ENCODE peak calls at places on chromosomes 12 and 14, in nine cellular contexts. W is IMR-90, O is fibroblast of the aortic adventitia, B is heart right ventricle, U is GM13977, N is fibroblast of pulmonary artery, G is fibroblast of mammary gland, X is nephron progenitor cell, K is neural crest cell. D is an unnamed sample.

GRCh38 chr12:46145881-46146280 is 123.0 kb downstream of the SLC38A1 start:
- DNase-seq in K (no peak), U (no peak), B (no peak), X (no peak), G (no peak), O (no peak), N (no peak), W (no peak), D (no peak)

GRCh38 chr12:100427078-100427477 is 46.6 kb upstream of the NR1H4 start:
- DNase-seq in W (peak), X (no peak), G (peak), K (no peak), B (no peak), U (no peak), O (peak), N (peak), D (peak)

GRCh38 chr14:32473476-32473875 is 144.4 kb downstream of the AKAP6 start:
- DNase-seq in W (no peak), G (peak), N (no peak), B (peak), U (no peak), K (no peak), O (peak), X (no peak), D (peak)

GRCh38 chr12:122749569-122750332 is 2.9 kb upstream of the DENR start:
- DNase-seq in U (no peak), B (no peak), W (no peak), X (no peak), G (peak), N (no peak), K (no peak), O (no peak), D (no peak)

GRCh38 chr12:69671597-69671996 is 27.5 kb downstream of the BEST3 start:
- DNase-seq in W (no peak), O (no peak), B (no peak), G (no peak), U (no peak), X (no peak), N (no peak), K (no peak), D (no peak)

GRCh38 chr14:55586411-55586810 is 6.4 kb downstream of the KTN1 start:
- DNase-seq in O (no peak), B (no peak), U (no peak), N (no peak), X (no peak), G (no peak), W (peak), K (no peak), D (no peak)

GRCh38 chr12:66589095-66589494 is 89.8 kb downstream of the GRIP1 start:
- DNase-seq in U (no peak), N (no peak), O (no peak), K (no peak), G (no peak), X (no peak), B (no peak), W (no peak), D (no peak)

GRCh38 chr14:104706733-104707628 is 17.0 kb upstream of the ADSS1 start:
- DNase-seq in W (no peak), X (no peak), K (no peak), N (no peak), B (no peak), U (no peak), G (no peak), O (no peak), D (no peak)

GRCh38 chr12:116366456-116366776 is 88.9 kb upstream of the MED13L start:
- DNase-seq in U (no peak), N (no peak), X (no peak), B (no peak), G (no peak), O (no peak), K (no peak), W (no peak), D (no peak)

DNA sequence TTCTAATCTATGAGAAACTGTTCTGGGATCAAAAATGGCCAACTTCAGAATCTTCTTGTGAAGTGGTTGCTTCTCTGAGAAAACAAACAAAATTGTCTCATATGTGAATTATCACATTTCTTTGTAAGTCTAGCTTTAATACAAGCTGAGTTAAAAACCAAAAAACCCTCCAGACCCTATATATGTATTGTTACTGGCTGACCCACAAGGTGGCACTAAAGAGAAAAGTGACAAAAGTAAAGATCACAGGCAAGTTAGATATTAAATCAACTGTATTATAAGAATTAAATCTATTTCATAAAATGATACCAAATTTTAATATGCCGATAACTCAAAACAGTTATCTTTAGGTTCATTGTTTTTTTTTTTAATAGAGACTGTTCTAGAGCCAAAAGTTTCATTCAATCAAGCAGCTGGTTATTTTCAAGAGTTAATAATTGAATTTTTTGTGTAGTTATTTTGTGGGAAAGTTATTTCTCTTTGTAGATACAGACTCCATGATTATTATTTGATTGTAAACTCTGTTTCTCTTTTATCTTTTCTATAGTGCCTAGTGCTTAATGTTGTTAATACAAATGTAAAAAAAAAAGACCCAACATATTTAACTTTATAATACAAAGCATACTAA is 7.5 kb upstream of the TRHDE start:
- DNase-seq in B (no peak), X (no peak), G (peak), N (peak), K (no peak), U (peak), W (peak), O (peak), D (peak)
- TF ChIP-seq CTCF in B (peak), X (peak), G (peak), N (peak), K (peak), U (peak), W (peak), O (peak), D (peak)

GRCh38 chr12:79508622-79509021 is 182.1 kb downstream of the PAWR start:
- DNase-seq in O (no peak), G (no peak), K (no peak), N (no peak), B (no peak), X (no peak), U (no peak), W (no peak), D (no peak)

GRCh38 chr12:79517363-79517762 is 173.4 kb downstream of the PAWR start:
- DNase-seq in N (no peak), B (no peak), X (no peak), U (no peak), K (no peak), O (no peak), G (no peak), W (no peak), D (no peak)

GRCh38 chr12:79515526-79515935 is 175.2 kb downstream of the PAWR start:
- DNase-seq in X (no peak), W (no peak), K (no peak), U (no peak), G (no peak), N (no peak), O (peak), B (no peak), D (no peak)

GRCh38 chr12:79514730-79515525 is 175.8 kb downstream of the PAWR start:
- DNase-seq in B (no peak), X (no peak), O (no peak), K (no peak), N (peak), G (peak), W (peak), U (no peak), D (no peak)

GRCh38 chr12:79512068-79512467 is 178.7 kb downstream of the PAWR start:
- DNase-seq in O (no peak), B (no peak), N (no peak), K (no peak), X (no peak), U (no peak), G (no peak), W (no peak), D (peak)
- TF ChIP-seq CTCF in O (no peak), B (no peak), N (no peak), K (peak), X (no peak), U (peak), G (peak), W (peak), D (no peak)

GRCh38 chr12:117854339-117855012 is 114.3 kb downstream of the KSR2 start:
- DNase-seq in G (peak), W (peak), B (no peak), K (peak), O (peak), U (peak), N (peak), X (peak), D (peak)
- TF ChIP-seq CTCF in G (peak), W (peak), B (peak), K (peak), O (peak), U (peak), N (peak), X (peak), D (peak)

DNA sequence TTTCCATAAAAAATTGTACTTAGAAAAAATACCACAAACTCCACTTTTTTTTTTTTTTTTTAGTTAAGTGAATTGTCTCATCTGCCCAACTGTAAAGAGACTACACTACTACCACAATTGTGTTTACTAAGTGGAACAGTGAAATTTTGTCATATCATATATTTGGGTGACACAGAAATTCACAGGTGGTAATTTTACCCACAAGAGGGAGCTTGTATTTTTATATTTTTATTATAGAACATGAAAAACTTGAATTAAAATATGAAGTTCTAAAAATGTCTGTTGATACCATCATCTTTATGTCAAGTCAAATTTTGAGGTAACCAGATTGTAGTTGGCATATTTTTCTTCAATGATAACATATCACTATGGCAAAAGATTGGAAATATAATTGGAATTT is 329.4 kb upstream of the SOX5 start:
- DNase-seq in N (no peak), B (no peak), W (no peak), G (no peak), K (no peak), X (no peak), O (peak), U (no peak), D (no peak)
- TF ChIP-seq CTCF in N (no peak), B (no peak), W (peak), G (no peak), K (peak), X (no peak), O (peak), U (no peak), D (no peak)

D was measured in MCF 10A.